ENCODE peak calls at places on chromosomes 3 and 15, in four cellular contexts. One of them, this sample, is unnamed.

GRCh38 chr15:83734487-83734886 is 80.6 kb downstream of the ADAMTSL3 start:
- DNase-seq in AG04450: no peak
- DNase-seq in upper lobe of left lung: no peak
- DNase-seq in AG09319: no peak
- DNase-seq in this sample: no peak

GRCh38 chr15:101607102-101607501 is 45.1 kb downstream of the TM2D3 start:
- DNase-seq in AG04450: no peak
- DNase-seq in upper lobe of left lung: no peak
- DNase-seq in AG09319: no peak
- DNase-seq in this sample: no peak

GRCh38 chr15:96410175-96411055 is 79.9 kb downstream of the NR2F2 start:
- DNase-seq in upper lobe of left lung: no peak
- DNase-seq in AG04450: no peak
- DNase-seq in AG09319: no peak
- DNase-seq in this sample: no peak

GRCh38 chr3:123781138-123781537 is 103.0 kb downstream of the MYLK start:
- DNase-seq in AG09319: no peak
- DNase-seq in upper lobe of left lung: no peak
- DNase-seq in AG04450: no peak
- DNase-seq in this sample: no peak

GRCh38 chr3:195226900-195227447 is 44.0 kb downstream of the XXYLT1 start:
- DNase-seq in AG09319: no peak
- DNase-seq in upper lobe of left lung: peak; percentile 22
- DNase-seq in AG04450: no peak
- DNase-seq in this sample: peak; percentile 15

GRCh38 chr3:59374812-59375211 is 325.0 kb upstream of the CFAP20DC start:
- DNase-seq in AG04450: no peak
- DNase-seq in upper lobe of left lung: no peak
- DNase-seq in AG09319: no peak
- DNase-seq in this sample: no peak

GRCh38 chr3:56862352-56863062 is 60.8 kb upstream of the ARHGEF3 start:
- DNase-seq in upper lobe of left lung: no peak
- DNase-seq in AG04450: no peak
- DNase-seq in AG09319: peak; percentile 12
- DNase-seq in this sample: no peak

GRCh38 chr3:114290911-114291901 is 2.6 kb upstream of the TIGIT start:
- DNase-seq in AG09319: peak; percentile 4
- DNase-seq in AG04450: no peak
- DNase-seq in upper lobe of left lung: peak; percentile 47
- DNase-seq in this sample: peak; percentile 63

GRCh38 chr15:51096976-51097375 is 2.3 kb upstream of the TNFAIP8L3 start:
- DNase-seq in AG09319: no peak
- DNase-seq in upper lobe of left lung: no peak
- DNase-seq in AG04450: no peak
- DNase-seq in this sample: no peak

GRCh38 chr3:30258426-30259392 is 347.7 kb upstream of the TGFBR2 start:
- DNase-seq in AG04450: no peak
- DNase-seq in AG09319: no peak
- DNase-seq in upper lobe of left lung: no peak
- DNase-seq in this sample: no peak

GRCh38 chr15:25727867-25728600 is 135.1 kb downstream of the ATP10A start:
- DNase-seq in upper lobe of left lung: no peak
- DNase-seq in AG09319: no peak
- DNase-seq in AG04450: no peak
- DNase-seq in this sample: no peak

GRCh38 chr3:87336761-87337160 is 60.4 kb upstream of the POU1F1 start:
- DNase-seq in AG04450: no peak
- DNase-seq in upper lobe of left lung: no peak
- DNase-seq in AG09319: no peak
- DNase-seq in this sample: no peak

GRCh38 chr3:159280326-159280725 is 478.5 kb downstream of the MFSD1 start:
- DNase-seq in AG04450: no peak
- DNase-seq in AG09319: no peak
- DNase-seq in upper lobe of left lung: no peak
- DNase-seq in this sample: no peak

GRCh38 chr3:14371573-14372474 is 30.6 kb upstream of the SLC6A6 start:
- DNase-seq in upper lobe of left lung: peak; percentile 95
- DNase-seq in AG09319: peak; percentile 12
- DNase-seq in AG04450: no peak
- DNase-seq in this sample: peak; percentile 43

GRCh38 chr3:52216585-52217408 is 8.6 kb downstream of the TLR9 start:
- DNase-seq in AG04450: peak; percentile 46
- DNase-seq in AG09319: no peak
- DNase-seq in upper lobe of left lung: peak; percentile 87
- DNase-seq in this sample: no peak

GRCh38 chr3:123165163-123165562 is 36.6 kb upstream of the SEC22A start:
- DNase-seq in AG09319: no peak
- DNase-seq in upper lobe of left lung: no peak
- DNase-seq in AG04450: no peak
- DNase-seq in this sample: no peak

GRCh38 chr3:29363110-29363509 is 82.2 kb downstream of the RBMS3 start:
- DNase-seq in AG04450: no peak
- DNase-seq in upper lobe of left lung: no peak
- DNase-seq in AG09319: no peak
- DNase-seq in this sample: no peak

GRCh38 chr15:39583586-39584265 is 2.8 kb downstream of the THBS1 start:
- DNase-seq in AG09319: peak; percentile 63
- DNase-seq in AG04450: no peak
- DNase-seq in upper lobe of left lung: no peak
- DNase-seq in this sample: no peak

GRCh38 chr15:92989469-92989868 is 89.3 kb downstream of the CHD2 start:
- DNase-seq in AG09319: no peak
- DNase-seq in AG04450: no peak
- DNase-seq in upper lobe of left lung: no peak
- DNase-seq in this sample: no peak

GRCh38 chr3:66083961-66084270 is 45.2 kb upstream of the MAGI1 start:
- DNase-seq in AG09319: no peak
- DNase-seq in AG04450: no peak
- DNase-seq in upper lobe of left lung: no peak
- DNase-seq in this sample: no peak

GRCh38 chr3:41320953-41321641 is 121.8 kb downstream of the CTNNB1 start:
- DNase-seq in AG09319: no peak
- DNase-seq in upper lobe of left lung: no peak
- DNase-seq in AG04450: no peak
- DNase-seq in this sample: no peak

GRCh38 chr3:64873400-64873799 is 185.6 kb upstream of the ADAMTS9 start:
- DNase-seq in AG09319: no peak
- DNase-seq in AG04450: no peak
- DNase-seq in upper lobe of left lung: no peak
- DNase-seq in this sample: no peak

GRCh38 chr3:127738192-127738840 is 65.6 kb downstream of the ABTB1 start:
- DNase-seq in AG04450: no peak
- DNase-seq in AG09319: no peak
- DNase-seq in upper lobe of left lung: peak; percentile 58
- DNase-seq in this sample: no peak

GRCh38 chr3:124429129-124429815 is 301.0 kb upstream of the UMPS start:
- DNase-seq in AG04450: no peak
- DNase-seq in AG09319: no peak
- DNase-seq in upper lobe of left lung: no peak
- DNase-seq in this sample: no peak

GRCh38 chr3:117059990-117060338 is 350.4 kb downstream of the TUSC7 start:
- DNase-seq in AG04450: no peak
- DNase-seq in upper lobe of left lung: no peak
- DNase-seq in AG09319: no peak
- DNase-seq in this sample: no peak

GRCh38 chr3:146827836-146828235 is 222.7 kb upstream of the PLSCR5 start:
- DNase-seq in AG04450: no peak
- DNase-seq in AG09319: no peak
- DNase-seq in upper lobe of left lung: no peak
- DNase-seq in this sample: no peak

GRCh38 chr3:118530350-118530922 is 504.2 kb downstream of the IGSF11 start:
- DNase-seq in upper lobe of left lung: no peak
- DNase-seq in AG09319: no peak
- DNase-seq in AG04450: no peak
- DNase-seq in this sample: no peak
- TF ChIP-seq CTCF in upper lobe of left lung: no peak
- TF ChIP-seq CTCF in AG09319: no peak
- TF ChIP-seq CTCF in AG04450: no peak
- TF ChIP-seq CTCF in this sample: no peak

GRCh38 chr15:58224068-58224467 is 85.9 kb downstream of the AQP9 start:
- DNase-seq in AG04450: no peak
- DNase-seq in AG09319: peak; percentile 85
- DNase-seq in upper lobe of left lung: no peak
- DNase-seq in this sample: no peak
- TF ChIP-seq CTCF in AG04450: no peak
- TF ChIP-seq CTCF in AG09319: no peak
- TF ChIP-seq CTCF in upper lobe of left lung: no peak
- TF ChIP-seq CTCF in this sample: no peak

GRCh38 chr3:129424185-129424841 is 4.1 kb downstream of the EFCAB12 start:
- DNase-seq in AG04450: no peak
- DNase-seq in upper lobe of left lung: peak; percentile 59
- DNase-seq in AG09319: no peak
- DNase-seq in this sample: no peak
- TF ChIP-seq CTCF in AG04450: no peak
- TF ChIP-seq CTCF in upper lobe of left lung: no peak
- TF ChIP-seq CTCF in AG09319: no peak
- TF ChIP-seq CTCF in this sample: no peak

GRCh38 chr3:177674186-177674585 is 476.9 kb upstream of the TBL1XR1 start:
- DNase-seq in upper lobe of left lung: no peak
- DNase-seq in AG09319: no peak
- DNase-seq in AG04450: no peak
- DNase-seq in this sample: no peak
- TF ChIP-seq CTCF in upper lobe of left lung: no peak
- TF ChIP-seq CTCF in AG09319: no peak
- TF ChIP-seq CTCF in AG04450: no peak
- TF ChIP-seq CTCF in this sample: no peak

DNA sequence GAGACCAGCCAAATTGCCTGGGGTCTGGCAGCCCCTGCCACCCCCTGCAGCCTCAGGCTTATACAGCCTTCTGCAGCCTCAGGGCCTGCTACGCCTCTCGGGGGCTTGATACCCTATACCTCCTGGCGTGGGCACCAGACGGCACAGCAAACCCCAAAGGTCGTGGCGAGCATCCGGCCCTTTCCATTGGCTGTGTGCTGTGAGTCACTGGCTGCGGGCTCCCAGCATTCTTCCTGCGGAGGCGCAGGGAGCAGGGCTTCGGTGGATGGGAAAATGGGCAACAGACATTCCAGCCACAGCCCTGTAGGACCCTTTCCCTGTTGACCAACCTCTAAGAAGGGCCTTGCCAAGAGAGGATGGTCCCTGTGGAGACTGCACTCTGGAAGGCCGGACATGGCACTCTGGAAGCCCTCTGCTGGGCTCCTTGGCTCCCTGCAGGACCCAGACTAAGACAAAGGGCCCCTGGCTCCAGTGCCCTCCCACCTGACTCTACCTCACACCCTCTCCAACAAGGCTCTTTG is 59.6 kb downstream of the ITGA11 start:
- DNase-seq in AG04450: no peak
- DNase-seq in upper lobe of left lung: no peak
- DNase-seq in AG09319: no peak
- DNase-seq in this sample: no peak
- TF ChIP-seq CTCF in AG04450: peak; percentile 49
- TF ChIP-seq CTCF in upper lobe of left lung: no peak
- TF ChIP-seq CTCF in AG09319: peak; percentile 41
- TF ChIP-seq CTCF in this sample: no peak

GRCh38 chr15:45180648-45181436 is 6.9 kb downstream of the SHF start:
- DNase-seq in upper lobe of left lung: no peak
- DNase-seq in AG04450: no peak
- DNase-seq in AG09319: no peak
- DNase-seq in this sample: no peak
- TF ChIP-seq CTCF in upper lobe of left lung: no peak
- TF ChIP-seq CTCF in AG04450: no peak
- TF ChIP-seq CTCF in AG09319: no peak
- TF ChIP-seq CTCF in this sample: no peak

GRCh38 chr3:140708815-140709214 is 31.0 kb downstream of the TRIM42 start:
- DNase-seq in AG09319: no peak
- DNase-seq in AG04450: no peak
- DNase-seq in upper lobe of left lung: no peak
- DNase-seq in this sample: no peak

GRCh38 chr3:140705954-140706353 is 28.1 kb downstream of the TRIM42 start:
- DNase-seq in AG09319: no peak
- DNase-seq in AG04450: no peak
- DNase-seq in upper lobe of left lung: no peak
- DNase-seq in this sample: no peak

GRCh38 chr3:140703496-140703895 is 25.6 kb downstream of the TRIM42 start:
- DNase-seq in upper lobe of left lung: no peak
- DNase-seq in AG04450: no peak
- DNase-seq in AG09319: no peak
- DNase-seq in this sample: no peak

GRCh38 chr3:140704733-140705132 is 26.9 kb downstream of the TRIM42 start:
- DNase-seq in upper lobe of left lung: no peak
- DNase-seq in AG09319: no peak
- DNase-seq in AG04450: no peak
- DNase-seq in this sample: no peak

DNA sequence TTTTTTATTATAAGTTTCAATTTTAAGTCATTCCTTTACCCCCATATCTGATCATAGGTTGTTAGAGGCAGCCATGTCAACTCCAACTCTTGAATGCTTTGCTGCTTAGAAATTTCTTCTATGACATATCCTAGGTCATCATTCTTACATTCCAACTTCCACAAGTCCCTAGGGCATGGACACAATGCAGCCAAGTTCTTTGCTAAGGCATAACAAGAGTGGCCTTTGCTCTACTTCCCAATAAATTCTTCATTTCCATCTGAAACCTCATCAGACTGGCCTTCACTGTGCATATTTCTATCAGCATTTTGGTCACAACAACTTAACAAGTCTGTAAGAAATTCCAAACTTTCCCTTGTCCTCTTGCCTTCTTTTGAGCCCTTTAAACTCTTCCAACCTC is 28.5 kb downstream of the TRIM42 start:
- DNase-seq in AG04450: no peak
- DNase-seq in upper lobe of left lung: no peak
- DNase-seq in AG09319: no peak
- DNase-seq in this sample: no peak
- TF ChIP-seq CTCF in AG04450: no peak
- TF ChIP-seq CTCF in upper lobe of left lung: no peak
- TF ChIP-seq CTCF in AG09319: no peak
- TF ChIP-seq CTCF in this sample: no peak

GRCh38 chr15:79432345-79433311 is 492 bp downstream of the MINAR1 start:
- DNase-seq in AG09319: no peak
- DNase-seq in upper lobe of left lung: no peak
- DNase-seq in AG04450: no peak
- DNase-seq in this sample: no peak

GRCh38 chr15:79433610-79434009 is 1.5 kb downstream of the MINAR1 start:
- DNase-seq in upper lobe of left lung: no peak
- DNase-seq in AG04450: no peak
- DNase-seq in AG09319: no peak
- DNase-seq in this sample: no peak

GRCh38 chr15:79434361-79434760 is 2.2 kb downstream of the MINAR1 start:
- DNase-seq in upper lobe of left lung: no peak
- DNase-seq in AG04450: no peak
- DNase-seq in AG09319: no peak
- DNase-seq in this sample: no peak

GRCh38 chr15:79430901-79431635 is 1.1 kb upstream of the MINAR1 start:
- DNase-seq in AG04450: no peak
- DNase-seq in upper lobe of left lung: no peak
- DNase-seq in AG09319: no peak
- DNase-seq in this sample: no peak

GRCh38 chr15:79431636-79432344 is at the start of gene MINAR1:
- DNase-seq in AG04450: no peak
- DNase-seq in upper lobe of left lung: no peak
- DNase-seq in AG09319: peak; percentile 3
- DNase-seq in this sample: no peak
- TF ChIP-seq CTCF in AG04450: peak; percentile 18
- TF ChIP-seq CTCF in upper lobe of left lung: no peak
- TF ChIP-seq CTCF in AG09319: peak; percentile 8
- TF ChIP-seq CTCF in this sample: no peak